ENCODE peak calls at places on chromosomes 4 and X, in eight cellular contexts. P, S, X, N, W, Y, T and I are unnamed samples. For H3K27me3 and H3K4me1, the result is how much of the 10 kb centered on the place peaks cover.

GRCh38 chr4:185738851-185739250 is 73.1 kb downstream of the SORBS2 start:
- DNase-seq in P (no peak), S (no peak), X (no peak), N (no peak), W (no peak), Y (no peak), T (no peak), I (no peak)

GRCh38 chr4:133146574-133147198 is 2.4 kb upstream of the PCDH10 start:
- DNase-seq in P (no peak), S (no peak), X (peak), N (peak), W (no peak), Y (no peak), T (no peak), I (peak)

GRCh38 chr4:25882226-25882625 is 19.4 kb upstream of the SEL1L3 start:
- DNase-seq in P (no peak), S (no peak), X (no peak), N (no peak), W (no peak), Y (no peak), T (no peak), I (no peak)

GRCh38 chr4:110615366-110616161 is 7.3 kb downstream of the PITX2 start:
- DNase-seq in P (no peak), S (no peak), X (no peak), N (peak), W (no peak), Y (no peak), T (no peak), I (no peak)

GRCh38 chr4:80438016-80438415 is 102.5 kb downstream of the CFAP299 start:
- DNase-seq in P (no peak), S (no peak), X (no peak), N (no peak), W (no peak), Y (no peak), T (no peak), I (no peak)

GRCh38 chr4:90852232-90852631 is 725.0 kb downstream of the CCSER1 start:
- DNase-seq in P (no peak), S (no peak), X (no peak), N (peak), W (no peak), Y (no peak), T (no peak), I (peak)

GRCh38 chr4:122508083-122508482 is 51.6 kb upstream of the IL2 start:
- DNase-seq in P (no peak), S (no peak), X (no peak), N (no peak), W (no peak), Y (no peak), T (no peak), I (no peak)

GRCh38 chrX:115058276-115058675 is 40.9 kb upstream of the IL13RA2 start:
- DNase-seq in P (no peak), S (no peak), X (no peak), N (no peak), W (no peak), Y (no peak), T (no peak), I (peak)

GRCh38 chr4:40856836-40857362 is 107.1 kb downstream of the NSUN7 start:
- DNase-seq in P (peak), S (peak), X (peak), N (peak), W (no peak), Y (peak), T (peak), I (peak)

GRCh38 chrX:55489315-55490009 is at the start of gene USP51:
- DNase-seq in P (peak), S (peak), X (peak), N (peak), W (no peak), Y (peak), T (peak), I (peak)

GRCh38 chr4:88706574-88706973 is 8.9 kb upstream of the NAP1L5 start:
- DNase-seq in P (no peak), S (peak), X (peak), N (peak), W (no peak), Y (peak), T (no peak), I (peak)

GRCh38 chrX:110915579-110915978 is 120.0 kb upstream of the CHRDL1 start:
- DNase-seq in P (no peak), S (no peak), X (no peak), N (no peak), W (no peak), Y (no peak), T (no peak), I (peak)

GRCh38 chr4:73704314-73705055 is 35.9 kb upstream of the CXCL8 start:
- DNase-seq in P (no peak), S (peak), X (peak), N (no peak), W (no peak), Y (peak), T (no peak), I (peak)

GRCh38 chrX:109918753-109919152 is 84.2 kb upstream of the TMEM164 start:
- DNase-seq in P (no peak), S (no peak), X (no peak), N (no peak), W (no peak), Y (no peak), T (no peak), I (no peak)

GRCh38 chr4:175998782-175999181 is 66.9 kb upstream of the WDR17 start:
- DNase-seq in P (no peak), S (no peak), X (no peak), N (no peak), W (no peak), Y (no peak), T (no peak), I (peak)

GRCh38 chr4:189804884-189805283 is 135.8 kb upstream of the FRG1 start:
- DNase-seq in P (no peak), S (no peak), X (no peak), N (no peak), W (no peak), Y (no peak), T (peak), I (peak)

GRCh38 chrX:136115124-136115908 is 32.0 kb upstream of the FHL1 start:
- DNase-seq in P (no peak), S (no peak), X (no peak), N (no peak), W (no peak), Y (no peak), T (no peak), I (no peak)

GRCh38 chrX:47184486-47184885 is 9.1 kb upstream of the UBA1 start:
- DNase-seq in P (no peak), S (no peak), X (no peak), N (no peak), W (no peak), Y (no peak), T (no peak), I (no peak)

GRCh38 chr4:98613453-98614075 is 44.8 kb downstream of the TSPAN5 start:
- DNase-seq in P (no peak), S (no peak), X (no peak), N (no peak), W (no peak), Y (no peak), T (no peak), I (no peak)

GRCh38 chr4:24056258-24056657 is 166.4 kb upstream of the PPARGC1A start:
- DNase-seq in P (no peak), S (no peak), X (no peak), N (no peak), W (no peak), Y (no peak), T (no peak), I (no peak)

GRCh38 chr4:82905205-82905604 is 4.7 kb downstream of the THAP9 start:
- DNase-seq in P (no peak), S (no peak), X (no peak), N (no peak), W (no peak), Y (no peak), T (no peak), I (no peak)

GRCh38 chr4:43014266-43014665 is 121.8 kb downstream of the GRXCR1 start:
- DNase-seq in P (no peak), S (no peak), X (no peak), N (no peak), W (no peak), Y (no peak), T (no peak), I (no peak)

GRCh38 chr4:11698846-11699590 is 270.3 kb upstream of the HS3ST1 start:
- DNase-seq in P (no peak), S (no peak), X (no peak), N (no peak), W (no peak), Y (no peak), T (no peak), I (no peak)

GRCh38 chr4:140012688-140013087 is 141.3 kb downstream of the MAML3 start:
- DNase-seq in P (peak), S (peak), X (peak), N (peak), W (peak), Y (peak), T (peak), I (peak)

GRCh38 chr4:152858934-152859333 is 77.2 kb upstream of the FHDC1 start:
- DNase-seq in P (no peak), S (no peak), X (no peak), N (no peak), W (no peak), Y (no peak), T (no peak), I (no peak)

GRCh38 chr4:148034821-148035220 is 302.9 kb downstream of the ARHGAP10 start:
- DNase-seq in P (no peak), S (no peak), X (no peak), N (no peak), W (no peak), Y (no peak), T (no peak), I (no peak)

GRCh38 chr4:55340246-55340645 is 5.8 kb upstream of the SRD5A3 start:
- DNase-seq in P (no peak), S (no peak), X (no peak), N (no peak), W (no peak), Y (no peak), T (no peak), I (no peak)

GRCh38 chrX:107567370-107567769 is 60.9 kb upstream of the PRPS1 start:
- DNase-seq in P (no peak), S (no peak), X (no peak), N (no peak), W (no peak), Y (no peak), T (no peak), I (no peak)

GRCh38 chrX:38278682-38279081 is 48.6 kb downstream of the RPGR start:
- DNase-seq in P (no peak), S (no peak), X (no peak), N (no peak), W (no peak), Y (no peak), T (no peak), I (no peak)

DNA sequence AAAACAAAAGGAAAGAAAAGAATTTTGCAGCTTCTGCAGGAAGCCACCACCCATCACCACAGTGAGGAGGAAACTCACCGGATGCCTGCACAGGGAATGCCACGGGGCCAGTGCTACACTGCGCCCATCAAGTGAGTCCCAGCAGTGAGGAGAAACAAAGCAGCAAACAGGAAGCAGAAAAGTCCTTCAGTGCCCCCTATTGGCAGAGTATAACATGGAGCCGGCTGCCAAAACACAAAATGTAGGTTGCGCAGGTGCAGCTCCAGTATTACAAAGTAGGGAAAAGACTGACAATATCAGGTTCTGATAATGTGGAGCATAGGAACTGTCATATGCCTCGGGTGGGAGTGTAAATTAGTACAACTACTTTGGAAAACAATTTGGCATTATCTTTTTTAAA is 23.3 kb upstream of the SCML2 start:
- DNase-seq in P (no peak), S (peak), X (peak), N (peak), W (no peak), Y (no peak), T (no peak), I (peak)
- H3K27me3 ChIP-seq in P (under half), S (under half), X (under half), N (under half), W (under half), Y (under half), T (under half), I (under half)

GRCh38 chrX:148609766-148610698 is 109.6 kb downstream of the AFF2 start:
- DNase-seq in P (no peak), S (no peak), X (no peak), N (peak), W (no peak), Y (no peak), T (no peak), I (no peak)
- H3K4me1 ChIP-seq in P (under half), S (under half), X (under half), N (under half), W (under half), Y (under half), T (under half), I (under half)

GRCh38 chr4:8308144-8308543 is 38.6 kb downstream of the HTRA3 start:
- DNase-seq in P (peak), S (peak), X (no peak), N (no peak), W (no peak), Y (no peak), T (peak), I (no peak)

GRCh38 chr4:8307714-8308113 is 38.2 kb downstream of the HTRA3 start:
- DNase-seq in P (peak), S (peak), X (no peak), N (no peak), W (no peak), Y (no peak), T (peak), I (no peak)

GRCh38 chr4:8307126-8307525 is 37.6 kb downstream of the HTRA3 start:
- DNase-seq in P (peak), S (peak), X (no peak), N (no peak), W (no peak), Y (no peak), T (peak), I (no peak)

GRCh38 chr4:8310306-8310705 is 40.8 kb downstream of the HTRA3 start:
- DNase-seq in P (no peak), S (peak), X (no peak), N (no peak), W (no peak), Y (peak), T (no peak), I (no peak)

GRCh38 chr4:8308856-8309771 is 39.6 kb downstream of the HTRA3 start:
- DNase-seq in P (peak), S (peak), X (peak), N (no peak), W (no peak), Y (peak), T (peak), I (peak)
- H3K27me3 ChIP-seq in P (under half), S (under half), X (under half), N (under half), W (under half), Y (under half), T (under half), I (under half)

DNA sequence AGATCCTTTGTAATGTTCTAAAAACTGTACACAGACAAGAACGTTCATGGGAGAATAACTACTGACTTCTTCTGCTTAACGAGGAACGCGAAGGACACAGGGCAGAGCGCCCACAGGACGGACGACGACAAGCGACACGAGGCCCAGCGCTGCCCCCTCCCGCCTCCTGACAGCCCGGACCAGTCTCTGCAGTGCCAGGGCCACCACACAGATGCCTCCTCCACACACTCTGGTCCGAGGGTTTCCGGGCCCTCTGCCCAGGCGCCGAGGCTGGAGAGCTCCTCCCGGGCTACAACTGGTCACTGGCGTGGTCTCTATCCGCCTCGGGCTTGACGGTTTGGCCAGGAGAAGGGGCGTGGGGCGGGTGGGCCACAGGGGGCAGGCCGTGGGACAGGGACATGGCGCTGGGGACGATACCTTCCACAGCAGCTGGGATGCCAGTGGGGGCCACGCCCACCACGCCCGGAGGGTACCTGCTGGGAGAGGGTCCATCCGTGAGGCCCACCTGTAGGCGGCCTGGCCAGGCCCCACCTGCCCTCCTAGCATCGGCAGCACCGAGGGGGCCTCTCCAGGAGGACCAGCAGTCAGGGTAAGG is 36.9 kb downstream of the CTBP1 start:
- DNase-seq in P (peak), S (peak), X (no peak), N (no peak), W (no peak), Y (peak), T (peak), I (peak)
- H3K4me1 ChIP-seq in P (half or more), S (under half), X (half or more), N (under half), W (under half), Y (under half), T (half or more), I (half or more)

GRCh38 chr4:1416948-1417260 is 10.7 kb upstream of the NKX1-1 start:
- DNase-seq in P (peak), S (no peak), X (no peak), N (no peak), W (no peak), Y (no peak), T (no peak), I (no peak)

GRCh38 chr4:1416051-1416947 is 10.1 kb upstream of the NKX1-1 start:
- DNase-seq in P (peak), S (no peak), X (peak), N (no peak), W (no peak), Y (no peak), T (no peak), I (no peak)

GRCh38 chr4:1418494-1419285 is 12.4 kb upstream of the NKX1-1 start:
- DNase-seq in P (peak), S (no peak), X (peak), N (no peak), W (no peak), Y (no peak), T (no peak), I (no peak)

GRCh38 chr4:1419708-1420107 is 13.5 kb upstream of the NKX1-1 start:
- DNase-seq in P (peak), S (no peak), X (peak), N (no peak), W (no peak), Y (no peak), T (no peak), I (no peak)

DNA sequence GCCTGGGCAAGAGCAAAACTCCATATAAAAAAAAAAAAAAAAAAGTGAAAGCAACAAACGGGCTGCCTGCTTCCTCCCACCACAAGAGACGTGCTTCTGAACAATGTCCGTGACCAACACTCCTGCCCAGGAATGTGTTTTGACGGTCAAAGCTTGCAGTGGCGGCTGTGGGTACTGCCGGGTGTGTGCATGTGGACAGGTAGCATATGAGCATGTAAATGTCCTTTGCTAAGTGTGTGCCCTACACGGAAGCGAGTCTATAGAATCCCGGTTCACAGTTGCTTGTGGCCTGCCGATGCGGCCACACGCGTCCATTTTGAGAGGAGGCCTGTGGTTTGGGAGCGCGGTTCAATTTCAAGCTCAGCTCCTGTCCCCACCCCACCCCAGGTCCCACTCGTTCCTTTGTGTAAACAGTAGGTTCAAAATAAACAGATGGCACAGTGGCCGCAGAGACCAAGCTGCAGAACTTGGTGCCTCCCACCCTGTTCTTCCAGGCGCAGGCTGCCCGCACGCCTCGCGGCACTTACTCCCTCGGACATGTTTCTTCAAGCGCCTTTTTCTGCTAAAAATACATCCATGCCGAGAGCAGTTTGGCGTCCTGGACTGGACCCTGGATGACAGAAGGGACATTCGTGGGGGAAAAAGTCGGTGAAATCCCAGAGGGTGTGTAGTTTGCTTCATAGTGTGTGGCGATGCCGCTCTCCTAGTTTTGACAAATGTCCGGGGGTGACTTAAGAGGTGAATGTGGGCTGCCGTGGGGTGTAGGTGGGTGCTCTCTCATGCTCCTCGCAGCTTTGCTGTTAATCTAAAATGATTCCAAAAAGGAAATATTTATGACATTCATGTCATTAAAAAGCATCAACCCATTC is 11.5 kb upstream of the NKX1-1 start:
- DNase-seq in P (peak), S (no peak), X (peak), N (no peak), W (no peak), Y (no peak), T (no peak), I (no peak)
- H3K27me3 ChIP-seq in P (under half), S (under half), X (under half), N (half or more), W (under half), Y (under half), T (half or more), I (under half)

DNA sequence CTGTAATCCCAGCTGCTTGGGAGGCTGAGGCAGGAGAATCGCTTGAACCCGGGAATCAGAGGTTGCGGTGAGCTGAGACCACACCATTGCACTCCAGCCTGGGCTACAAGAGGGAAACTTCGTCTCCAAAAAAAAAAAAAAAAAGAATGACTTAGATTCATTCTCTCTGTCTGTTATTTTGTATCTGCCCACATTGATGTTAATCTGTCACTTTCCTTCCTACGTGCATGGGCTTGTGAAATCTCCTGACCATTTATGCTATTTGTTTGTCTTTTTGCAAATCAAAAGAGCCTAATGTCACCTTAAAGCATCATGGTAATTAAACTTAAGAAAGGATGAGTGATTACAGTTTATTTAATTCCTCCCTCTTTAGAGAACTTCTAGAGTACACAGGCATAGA is 27.4 kb downstream of the GAB1 start:
- DNase-seq in P (no peak), S (no peak), X (no peak), N (no peak), W (no peak), Y (no peak), T (no peak), I (no peak)
- H3K4me1 ChIP-seq in P (under half), S (under half), X (under half), N (under half), W (under half), Y (half or more), T (under half), I (under half)

DNA sequence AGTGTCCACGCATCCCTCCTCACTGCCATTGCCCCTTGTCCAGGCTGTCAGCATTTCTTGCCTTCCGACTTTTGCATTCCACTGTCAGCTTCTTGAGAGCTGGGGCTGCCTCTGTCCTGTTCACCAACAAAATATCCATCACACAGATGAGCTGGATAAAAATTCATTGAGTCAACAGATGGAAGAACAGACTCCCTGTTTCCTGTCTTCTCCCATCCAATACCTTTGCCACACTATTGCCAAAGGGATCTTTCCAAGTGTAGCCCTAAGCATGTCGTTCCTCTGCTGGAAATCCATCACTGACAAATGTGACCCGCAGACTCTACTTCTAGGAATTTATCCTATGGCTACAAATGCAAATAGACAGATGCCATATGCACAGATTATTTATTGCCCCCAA is 78.0 kb upstream of the PJA1 start:
- DNase-seq in P (no peak), S (no peak), X (no peak), N (no peak), W (no peak), Y (no peak), T (no peak), I (no peak)
- H3K27me3 ChIP-seq in P (under half), S (under half), X (under half), N (under half), W (under half), Y (under half), T (under half), I (under half)